ENCODE peak calls at places on chromosome 10, in four cellular contexts. One of them, this sample, is unnamed.

GRCh38 chr10:26879744-26880143 is 19.0 kb upstream of the ABI1 start:
- DNase-seq in HepG2: no peak
- DNase-seq in Panc1: no peak
- DNase-seq in K562: no peak
- DNase-seq in this sample: no peak

GRCh38 chr10:44517635-44518034 is 132.7 kb upstream of the CXCL12 start:
- DNase-seq in HepG2: peak
- DNase-seq in Panc1: no peak
- DNase-seq in K562: peak
- DNase-seq in this sample: peak

GRCh38 chr10:102411341-102412255 is 7.0 kb downstream of the PSD start:
- DNase-seq in HepG2: no peak
- DNase-seq in K562: no peak
- DNase-seq in Panc1: no peak
- DNase-seq in this sample: no peak

GRCh38 chr10:71086439-71087080 is 125.8 kb upstream of the UNC5B start:
- DNase-seq in K562: peak
- DNase-seq in HepG2: no peak
- DNase-seq in Panc1: no peak
- DNase-seq in this sample: no peak

GRCh38 chr10:69668722-69669121 is 38.7 kb downstream of the FAM241B start:
- DNase-seq in Panc1: no peak
- DNase-seq in HepG2: no peak
- DNase-seq in K562: no peak
- DNase-seq in this sample: no peak

GRCh38 chr10:15305161-15305560 is 65.9 kb downstream of the FAM171A1 start:
- DNase-seq in Panc1: no peak
- DNase-seq in K562: no peak
- DNase-seq in HepG2: no peak
- DNase-seq in this sample: no peak

GRCh38 chr10:110865804-110866482 is 5.8 kb upstream of the PDCD4 start:
- DNase-seq in K562: no peak
- DNase-seq in Panc1: no peak
- DNase-seq in HepG2: no peak
- DNase-seq in this sample: no peak

GRCh38 chr10:113023017-113023416 is 73.0 kb downstream of the TCF7L2 start:
- DNase-seq in HepG2: no peak
- DNase-seq in K562: no peak
- DNase-seq in Panc1: no peak
- DNase-seq in this sample: no peak

GRCh38 chr10:48923763-48924162 is 15.9 kb downstream of the LRRC18 start:
- DNase-seq in K562: no peak
- DNase-seq in Panc1: no peak
- DNase-seq in HepG2: no peak
- DNase-seq in this sample: no peak

GRCh38 chr10:70457759-70458305 is 16.4 kb upstream of the NODAL start:
- DNase-seq in K562: no peak
- DNase-seq in HepG2: no peak
- DNase-seq in Panc1: no peak
- DNase-seq in this sample: no peak

GRCh38 chr10:132528064-132528800 is 9.4 kb upstream of the INPP5A start:
- DNase-seq in K562: no peak
- DNase-seq in HepG2: no peak
- DNase-seq in Panc1: no peak
- DNase-seq in this sample: no peak

GRCh38 chr10:62426086-62426485 is 51.9 kb downstream of the ZNF365 start:
- DNase-seq in K562: no peak
- DNase-seq in HepG2: no peak
- DNase-seq in Panc1: no peak
- DNase-seq in this sample: peak

GRCh38 chr10:127279334-127279774 is 83.0 kb upstream of the INSYN2A start:
- DNase-seq in Panc1: no peak
- DNase-seq in K562: no peak
- DNase-seq in HepG2: peak
- DNase-seq in this sample: no peak

GRCh38 chr10:96292971-96293909 is 11.0 kb upstream of the DNTT start:
- DNase-seq in HepG2: peak
- DNase-seq in K562: peak
- DNase-seq in Panc1: peak
- DNase-seq in this sample: peak

GRCh38 chr10:9238041-9238440 is 1183.6 kb downstream of the GATA3 start:
- DNase-seq in K562: no peak
- DNase-seq in Panc1: no peak
- DNase-seq in HepG2: no peak
- DNase-seq in this sample: no peak

GRCh38 chr10:78623577-78624215 is 445.1 kb upstream of the ZMIZ1 start:
- DNase-seq in Panc1: peak
- DNase-seq in K562: no peak
- DNase-seq in HepG2: peak
- DNase-seq in this sample: peak

GRCh38 chr10:58920655-58921003 is 255.8 kb upstream of the PHYHIPL start:
- DNase-seq in Panc1: peak
- DNase-seq in K562: no peak
- DNase-seq in HepG2: no peak
- DNase-seq in this sample: no peak

GRCh38 chr10:58921366-58921947 is 255.0 kb upstream of the PHYHIPL start:
- DNase-seq in HepG2: no peak
- DNase-seq in K562: no peak
- DNase-seq in Panc1: no peak
- DNase-seq in this sample: no peak

GRCh38 chr10:58918887-58919286 is 257.6 kb upstream of the PHYHIPL start:
- DNase-seq in Panc1: no peak
- DNase-seq in K562: no peak
- DNase-seq in HepG2: no peak
- DNase-seq in this sample: no peak

GRCh38 chr10:58925381-58925780 is 251.1 kb upstream of the PHYHIPL start:
- DNase-seq in Panc1: no peak
- DNase-seq in K562: no peak
- DNase-seq in HepG2: no peak
- DNase-seq in this sample: no peak

DNA sequence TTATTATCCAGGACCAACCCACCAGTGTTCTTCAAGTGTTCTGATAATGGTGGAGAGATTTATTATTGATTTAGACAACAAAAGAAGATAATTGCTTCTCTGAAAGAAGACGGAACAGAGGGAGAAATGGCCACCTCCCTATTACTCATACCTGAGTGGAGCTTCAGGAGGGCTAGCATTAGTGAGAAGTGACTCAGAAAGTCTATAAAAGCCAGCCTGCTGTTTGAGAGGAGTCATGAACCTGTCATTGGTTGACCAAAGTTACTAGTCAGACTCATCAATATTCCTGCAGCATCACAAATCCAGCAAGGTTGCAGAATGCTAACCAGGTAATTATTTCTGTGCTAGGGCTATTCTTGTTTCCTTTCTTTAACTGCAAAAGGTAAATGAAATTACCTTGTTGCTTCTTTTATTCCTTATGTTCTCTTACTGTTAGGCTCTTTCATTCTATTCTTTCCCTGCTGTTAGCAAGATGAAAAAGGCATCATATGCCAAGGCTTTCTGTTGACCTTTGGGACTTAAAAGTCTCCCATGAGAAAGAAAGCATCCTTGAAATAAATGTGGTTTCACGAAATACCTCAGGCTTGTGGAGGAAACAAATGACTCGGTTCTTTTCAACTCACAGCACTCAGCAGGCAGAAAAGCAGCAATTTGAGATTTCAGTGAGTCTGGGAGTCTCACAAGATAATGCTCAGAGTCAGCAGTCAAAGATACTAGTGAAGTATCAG is 256.4 kb upstream of the PHYHIPL start:
- DNase-seq in HepG2: peak
- DNase-seq in Panc1: peak
- DNase-seq in K562: no peak
- DNase-seq in this sample: peak
- TF ChIP-seq TCF7L2 in HepG2: no peak
- TF ChIP-seq TCF7L2 in Panc1: no peak
- TF ChIP-seq TCF7L2 in K562: no peak
- TF ChIP-seq TCF7L2 in this sample: peak

GRCh38 chr10:76281704-76282103 is 850.3 kb downstream of the LRMDA start:
- DNase-seq in HepG2: no peak
- DNase-seq in K562: no peak
- DNase-seq in Panc1: no peak
- DNase-seq in this sample: no peak

GRCh38 chr10:76284351-76284750 is 852.9 kb downstream of the LRMDA start:
- DNase-seq in HepG2: no peak
- DNase-seq in K562: no peak
- DNase-seq in Panc1: no peak
- DNase-seq in this sample: no peak

GRCh38 chr10:76278811-76279460 is 847.5 kb downstream of the LRMDA start:
- DNase-seq in K562: no peak
- DNase-seq in Panc1: no peak
- DNase-seq in HepG2: no peak
- DNase-seq in this sample: no peak

GRCh38 chr10:76285012-76285411 is 853.6 kb downstream of the LRMDA start:
- DNase-seq in Panc1: no peak
- DNase-seq in K562: no peak
- DNase-seq in HepG2: peak
- DNase-seq in this sample: no peak

DNA sequence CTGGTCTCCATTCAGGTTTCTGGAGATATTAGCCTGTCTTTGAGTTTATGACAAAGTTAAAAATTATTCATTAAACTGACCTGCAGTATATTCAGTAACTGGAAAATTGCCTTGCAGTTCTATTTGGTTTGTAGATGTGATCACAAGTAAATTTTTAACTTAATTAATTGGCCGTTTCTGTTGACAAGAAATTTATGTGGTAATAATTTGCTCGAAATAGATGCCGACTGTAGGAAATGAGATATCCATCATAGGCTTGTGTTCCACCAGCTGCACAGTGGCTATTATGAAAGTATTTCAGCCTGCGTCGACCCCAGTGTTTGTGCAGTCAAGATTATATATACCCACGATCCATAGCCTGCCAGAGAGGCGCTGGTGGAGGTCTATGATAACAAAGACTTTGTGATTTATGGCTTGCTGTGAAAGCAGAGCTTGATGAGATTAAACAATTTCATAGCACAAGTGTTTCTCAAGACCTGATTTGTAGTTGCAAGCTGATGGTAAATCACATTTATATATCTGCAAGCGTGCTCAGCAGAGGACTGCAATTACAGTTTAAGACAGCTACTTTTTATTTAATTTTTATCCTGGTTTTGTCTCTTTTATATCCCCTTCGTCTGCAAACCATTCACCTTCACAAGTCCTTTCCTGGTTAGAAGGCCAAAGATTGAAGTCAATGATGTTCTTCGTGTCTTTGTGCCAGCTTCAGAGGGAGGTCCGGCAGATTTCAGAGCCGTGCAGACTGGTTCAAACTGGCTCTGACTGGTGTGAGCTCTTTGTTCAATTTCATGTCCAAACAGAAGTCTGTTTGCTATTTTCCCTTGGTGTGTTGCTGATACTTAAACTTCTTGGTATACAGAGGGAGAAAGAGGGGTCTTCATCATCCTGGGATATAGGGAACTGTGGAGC is 851.0 kb downstream of the LRMDA start:
- DNase-seq in K562: no peak
- DNase-seq in HepG2: no peak
- DNase-seq in Panc1: no peak
- DNase-seq in this sample: no peak
- TF ChIP-seq TCF7L2 in K562: no peak
- TF ChIP-seq TCF7L2 in HepG2: no peak
- TF ChIP-seq TCF7L2 in Panc1: no peak
- TF ChIP-seq TCF7L2 in this sample: no peak

GRCh38 chr10:109205929-109206585 is 717.3 kb downstream of the XPNPEP1 start:
- DNase-seq in HepG2: no peak
- DNase-seq in K562: no peak
- DNase-seq in Panc1: peak
- DNase-seq in this sample: no peak
- TF ChIP-seq TCF7L2 in HepG2: no peak
- TF ChIP-seq TCF7L2 in K562: no peak
- TF ChIP-seq TCF7L2 in Panc1: no peak
- TF ChIP-seq TCF7L2 in this sample: no peak

DNA sequence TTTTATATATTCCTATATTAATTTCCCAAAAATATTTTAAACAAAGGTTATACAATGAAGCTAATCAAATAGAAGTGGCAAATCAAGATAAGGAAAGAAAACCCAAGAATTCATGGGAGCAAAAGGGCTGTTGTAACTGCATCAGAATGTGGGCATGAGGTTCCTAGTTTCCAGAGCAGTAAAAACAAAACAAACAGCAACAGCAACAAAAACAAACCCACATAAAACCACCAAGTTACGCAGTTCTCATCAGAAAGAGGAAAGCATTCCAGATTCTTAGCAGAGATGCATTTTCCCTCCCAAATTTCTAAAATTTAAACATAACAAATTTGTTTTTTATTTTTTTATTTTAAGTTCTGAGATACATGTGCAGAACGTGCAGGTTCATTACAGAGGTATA is 34.8 kb upstream of the MSMB start:
- DNase-seq in Panc1: no peak
- DNase-seq in HepG2: no peak
- DNase-seq in K562: no peak
- DNase-seq in this sample: no peak
- TF ChIP-seq TCF7L2 in Panc1: no peak
- TF ChIP-seq TCF7L2 in HepG2: no peak
- TF ChIP-seq TCF7L2 in K562: no peak
- TF ChIP-seq TCF7L2 in this sample: no peak

DNA sequence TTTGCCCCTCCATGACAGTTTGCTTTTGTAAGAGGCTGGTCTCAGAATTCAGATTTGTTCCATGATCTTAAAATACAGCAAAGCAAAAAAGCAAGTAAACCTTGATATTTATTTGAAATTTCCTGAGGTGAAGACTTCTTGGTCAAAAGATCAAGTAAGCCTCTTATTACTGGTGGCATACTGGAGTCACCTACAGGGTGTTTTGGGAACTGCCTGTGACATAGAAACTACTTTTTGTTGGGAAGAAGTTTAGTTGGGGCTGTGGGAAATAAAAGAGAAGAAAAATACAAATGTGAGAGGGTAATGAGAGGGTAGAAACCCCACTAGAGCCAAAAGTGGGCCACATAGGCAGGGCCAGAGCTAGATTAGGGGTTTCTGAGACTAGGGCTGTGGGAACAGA is 217.9 kb downstream of the OTUD1 start:
- DNase-seq in K562: no peak
- DNase-seq in HepG2: no peak
- DNase-seq in Panc1: no peak
- DNase-seq in this sample: no peak
- TF ChIP-seq TCF7L2 in K562: no peak
- TF ChIP-seq TCF7L2 in HepG2: no peak
- TF ChIP-seq TCF7L2 in Panc1: no peak
- TF ChIP-seq TCF7L2 in this sample: no peak

GRCh38 chr10:52378124-52378523 is 64.0 kb downstream of the DKK1 start:
- DNase-seq in K562: no peak
- DNase-seq in Panc1: no peak
- DNase-seq in HepG2: peak
- DNase-seq in this sample: no peak

GRCh38 chr10:52387744-52388143 is 73.7 kb downstream of the DKK1 start:
- DNase-seq in HepG2: no peak
- DNase-seq in Panc1: no peak
- DNase-seq in K562: no peak
- DNase-seq in this sample: peak

GRCh38 chr10:52379287-52379686 is 65.2 kb downstream of the DKK1 start:
- DNase-seq in HepG2: no peak
- DNase-seq in Panc1: no peak
- DNase-seq in K562: no peak
- DNase-seq in this sample: no peak

GRCh38 chr10:52383088-52383487 is 69.0 kb downstream of the DKK1 start:
- DNase-seq in K562: no peak
- DNase-seq in Panc1: no peak
- DNase-seq in HepG2: no peak
- DNase-seq in this sample: no peak
- TF ChIP-seq TCF7L2 in K562: no peak
- TF ChIP-seq TCF7L2 in Panc1: no peak
- TF ChIP-seq TCF7L2 in HepG2: no peak
- TF ChIP-seq TCF7L2 in this sample: no peak

GRCh38 chr10:120634629-120635028 is 177.6 kb downstream of the PLPP4 start:
- DNase-seq in HepG2: no peak
- DNase-seq in K562: peak
- DNase-seq in Panc1: no peak
- DNase-seq in this sample: peak
- TF ChIP-seq TCF7L2 in HepG2: no peak
- TF ChIP-seq TCF7L2 in K562: no peak
- TF ChIP-seq TCF7L2 in Panc1: no peak
- TF ChIP-seq TCF7L2 in this sample: no peak

This sample was measured in HCT116.